ENCODE peak calls at places on chromosomes 5 and 9, in six cellular contexts. T is T-helper 9 cell, K is putamen, Q is HFFc6, Y is EL, S is upper lobe of right lung. I is an unnamed sample.

GRCh38 chr5:81572201-81572600 is 178.3 kb upstream of the ACOT12 start:
- DNase-seq in T (no peak), K (no peak), Q (no peak), Y (no peak), S (no peak), I (no peak)

GRCh38 chr9:97900103-97900737 is 22.1 kb downstream of the TRMO start:
- DNase-seq in T (no peak), K (no peak), Q (peak; percentile 72), Y (peak; percentile 46), S (no peak), I (no peak)

GRCh38 chr9:92920437-92920836 is 26.9 kb upstream of the FGD3 start:
- DNase-seq in T (no peak), K (no peak), Q (no peak), Y (no peak), S (no peak), I (no peak)

GRCh38 chr9:124340219-124341069 is 74.8 kb downstream of the PSMB7 start:
- DNase-seq in T (no peak), K (no peak), Q (no peak), Y (no peak), S (no peak), I (no peak)

GRCh38 chr5:40987349-40987748 is 78.1 kb downstream of the C7 start:
- DNase-seq in T (no peak), K (no peak), Q (no peak), Y (no peak), S (no peak), I (no peak)

GRCh38 chr9:77374266-77374665 is 196.9 kb downstream of the VPS13A start:
- DNase-seq in T (no peak), K (no peak), Q (peak; percentile 23), Y (peak; percentile 52), S (no peak), I (no peak)

GRCh38 chr5:180704362-180704761 is 35.5 kb downstream of the OR2Y1 start:
- DNase-seq in T (no peak), K (no peak), Q (no peak), Y (peak; percentile 36), S (no peak), I (no peak)

GRCh38 chr5:159897786-159898393 is 18.4 kb upstream of the ADRA1B start:
- DNase-seq in T (no peak), K (no peak), Q (no peak), Y (no peak), S (no peak), I (no peak)

GRCh38 chr5:64811050-64811640 is 42.4 kb downstream of the CWC27 start:
- DNase-seq in T (no peak), K (peak; percentile 28), Q (peak; percentile 51), Y (peak; percentile 63), S (no peak), I (peak; percentile 31)

GRCh38 chr5:41656597-41656996 is 146.2 kb upstream of the PLCXD3 start:
- DNase-seq in T (no peak), K (no peak), Q (no peak), Y (no peak), S (no peak), I (no peak)

GRCh38 chr5:91562922-91563321 is 179.8 kb upstream of the ARRDC3 start:
- DNase-seq in T (no peak), K (no peak), Q (no peak), Y (no peak), S (no peak), I (no peak)

GRCh38 chr5:10229306-10230048 is 20.2 kb downstream of the ATPSCKMT start:
- DNase-seq in T (no peak), K (no peak), Q (peak; percentile 78), Y (peak; percentile 81), S (no peak), I (no peak)

GRCh38 chr5:40483316-40483715 is 196.4 kb upstream of the PTGER4 start:
- DNase-seq in T (no peak), K (no peak), Q (no peak), Y (peak; percentile 63), S (no peak), I (no peak)

GRCh38 chr9:32906213-32906612 is 95.2 kb downstream of the APTX start:
- DNase-seq in T (no peak), K (no peak), Q (no peak), Y (no peak), S (no peak), I (no peak)

GRCh38 chr9:7104625-7105024 is 346.9 kb downstream of the KDM4C start:
- DNase-seq in T (no peak), K (no peak), Q (no peak), Y (no peak), S (no peak), I (no peak)

GRCh38 chr5:68189171-68189570 is 26.4 kb upstream of the PIK3R1 start:
- DNase-seq in T (no peak), K (no peak), Q (no peak), Y (no peak), S (no peak), I (no peak)

GRCh38 chr5:104347119-104347708 is 784.6 kb upstream of the NUDT12 start:
- DNase-seq in T (no peak), K (no peak), Q (no peak), Y (no peak), S (no peak), I (peak; percentile 1)

GRCh38 chr9:2469681-2470141 is 151.9 kb upstream of the VLDLR start:
- DNase-seq in T (no peak), K (no peak), Q (no peak), Y (peak; percentile 35), S (no peak), I (peak; percentile 10)

GRCh38 chr5:137137013-137137632 is 362.0 kb downstream of the SPOCK1 start:
- DNase-seq in T (no peak), K (no peak), Q (no peak), Y (no peak), S (no peak), I (no peak)

GRCh38 chr5:68245325-68245724 is 29.8 kb downstream of the PIK3R1 start:
- DNase-seq in T (no peak), K (no peak), Q (peak; percentile 41), Y (peak; percentile 66), S (no peak), I (no peak)

GRCh38 chr9:7974335-7975005 is 174.9 kb upstream of the DMAC1 start:
- DNase-seq in T (no peak), K (no peak), Q (no peak), Y (no peak), S (no peak), I (no peak)

GRCh38 chr9:973295-973842 is 3.1 kb upstream of the DMRT3 start:
- DNase-seq in T (no peak), K (no peak), Q (no peak), Y (no peak), S (no peak), I (no peak)

GRCh38 chr5:75306746-75307145 is 30.3 kb upstream of the HMGCR start:
- DNase-seq in T (no peak), K (no peak), Q (no peak), Y (no peak), S (no peak), I (no peak)

GRCh38 chr5:143056792-143057579 is 286.8 kb downstream of the ARHGAP26 start:
- DNase-seq in T (no peak), K (no peak), Q (no peak), Y (no peak), S (no peak), I (no peak)

GRCh38 chr5:125555591-125555990 is 809.2 kb upstream of the ZNF608 start:
- DNase-seq in T (no peak), K (no peak), Q (no peak), Y (no peak), S (no peak), I (no peak)